ENCODE peak calls at places on chromosomes 7 and 10, in eight cellular contexts. P is adrenal gland, K is A549, F is ovary, G is HCT116, R is endothelial cell of umbilical vein, D is prostate gland, Z is esophagus squamous epithelium. Y is an unnamed sample.

GRCh38 chr10:97400665-97401454 is at the start of gene RRP12:
- DNase-seq in F (peak), G (peak), Z (peak), P (peak), K (peak), D (peak), R (peak), Y (peak)

GRCh38 chr10:93386496-93387369 is 95.4 kb downstream of the MYOF start:
- DNase-seq in D (no peak), F (no peak), P (peak), G (no peak), Z (no peak), R (no peak), K (no peak), Y (no peak)

GRCh38 chr7:87590578-87590977 is 10.1 kb downstream of the ABCB1 start:
- DNase-seq in G (no peak), Z (no peak), P (no peak), F (no peak), K (no peak), R (no peak), D (no peak), Y (no peak)

GRCh38 chr7:134454277-134454676 is 4.6 kb downstream of the AKR1B1 start:
- DNase-seq in F (no peak), P (no peak), G (no peak), D (no peak), K (no peak), R (no peak), Z (no peak), Y (no peak)

GRCh38 chr7:143041346-143041745 is 10.8 kb upstream of the OR6V1 start:
- DNase-seq in R (no peak), Z (no peak), K (no peak), D (no peak), G (no peak), P (no peak), F (no peak), Y (no peak)

GRCh38 chr7:1940402-1940786 is 270.3 kb downstream of the ELFN1 start:
- DNase-seq in F (no peak), Z (peak), R (no peak), K (no peak), P (peak), G (no peak), D (no peak), Y (no peak)

GRCh38 chr10:132363376-132363775 is 31.4 kb downstream of the LRRC27 start:
- DNase-seq in R (no peak), P (no peak), G (no peak), K (no peak), D (no peak), Z (no peak), F (no peak), Y (no peak)

GRCh38 chr10:119302591-119303253 is 95.4 kb downstream of the GRK5 start:
- DNase-seq in R (no peak), Z (no peak), P (no peak), D (no peak), K (no peak), G (no peak), F (no peak), Y (no peak)

GRCh38 chr10:130570119-130570518 is 433.9 kb downstream of the GLRX3 start:
- DNase-seq in D (no peak), P (no peak), F (no peak), R (no peak), G (no peak), Z (no peak), K (no peak), Y (no peak)

GRCh38 chr10:34290412-34291082 is 524.5 kb downstream of the PARD3 start:
- DNase-seq in P (peak), F (no peak), Z (no peak), K (no peak), D (no peak), R (peak), G (no peak), Y (no peak)

GRCh38 chr10:113199459-113199858 is 249.4 kb downstream of the TCF7L2 start:
- DNase-seq in K (no peak), G (no peak), D (no peak), Z (no peak), F (no peak), R (no peak), P (no peak), Y (no peak)

GRCh38 chr10:68301301-68301700 is 30.6 kb upstream of the HNRNPH3 start:
- DNase-seq in D (no peak), R (no peak), G (no peak), K (no peak), Z (no peak), F (no peak), P (no peak), Y (no peak)

GRCh38 chr10:24485299-24485698 is 238.4 kb downstream of the ARHGAP21 start:
- DNase-seq in D (no peak), G (no peak), Z (no peak), R (no peak), F (no peak), K (no peak), P (peak), Y (no peak)

GRCh38 chr7:13016633-13017324 is 329.3 kb downstream of the ARL4A start:
- DNase-seq in F (no peak), Z (no peak), R (no peak), P (no peak), G (peak), D (no peak), K (peak), Y (no peak)

GRCh38 chr10:69382382-69383117 is 34.2 kb downstream of the TACR2 start:
- DNase-seq in K (peak), F (no peak), D (no peak), P (no peak), Z (no peak), G (no peak), R (no peak), Y (no peak)

GRCh38 chr7:122219253-122219865 is 75.3 kb upstream of the AASS start:
- DNase-seq in P (no peak), K (peak), R (peak), G (peak), D (no peak), F (no peak), Z (no peak), Y (no peak)

GRCh38 chr10:12511651-12512050 is 162.3 kb downstream of the CAMK1D start:
- DNase-seq in F (no peak), D (no peak), R (no peak), G (no peak), Z (no peak), P (peak), K (no peak), Y (no peak)

GRCh38 chr10:12510566-12510965 is 161.2 kb downstream of the CAMK1D start:
- DNase-seq in D (no peak), F (no peak), R (no peak), Z (no peak), K (no peak), G (no peak), P (peak), Y (peak)

GRCh38 chr10:12513775-12514663 is 164.7 kb downstream of the CAMK1D start:
- DNase-seq in D (no peak), F (no peak), G (no peak), P (peak), Z (no peak), R (no peak), K (no peak), Y (no peak)

GRCh38 chr10:12512292-12513002 is 163.1 kb downstream of the CAMK1D start:
- DNase-seq in K (no peak), D (peak), F (no peak), G (no peak), R (no peak), Z (no peak), P (peak), Y (no peak)

GRCh38 chr10:12513003-12513365 is 163.6 kb downstream of the CAMK1D start:
- DNase-seq in P (peak), Z (no peak), D (no peak), K (no peak), F (no peak), G (no peak), R (no peak), Y (peak)
- H3K27ac ChIP-seq in P (no peak), Z (no peak), D (no peak), K (no peak), F (no peak), G (no peak), R (no peak), Y (no peak)

GRCh38 chr10:71774916-71775702 is 1.8 kb upstream of the VSIR start:
- DNase-seq in D (no peak), G (no peak), Z (no peak), K (no peak), P (peak), R (no peak), F (no peak), Y (no peak)

GRCh38 chr10:71772832-71773220 is 494 bp downstream of the VSIR start:
- DNase-seq in D (no peak), G (no peak), F (no peak), R (no peak), Z (no peak), K (no peak), P (no peak), Y (no peak)

GRCh38 chr10:71771204-71771603 is 2.1 kb downstream of the VSIR start:
- DNase-seq in D (no peak), P (peak), Z (no peak), G (no peak), R (no peak), F (no peak), K (no peak), Y (no peak)

GRCh38 chr10:71771821-71772617 is 1.3 kb downstream of the VSIR start:
- DNase-seq in Z (no peak), G (peak), K (peak), D (peak), F (peak), P (peak), R (peak), Y (no peak)

DNA sequence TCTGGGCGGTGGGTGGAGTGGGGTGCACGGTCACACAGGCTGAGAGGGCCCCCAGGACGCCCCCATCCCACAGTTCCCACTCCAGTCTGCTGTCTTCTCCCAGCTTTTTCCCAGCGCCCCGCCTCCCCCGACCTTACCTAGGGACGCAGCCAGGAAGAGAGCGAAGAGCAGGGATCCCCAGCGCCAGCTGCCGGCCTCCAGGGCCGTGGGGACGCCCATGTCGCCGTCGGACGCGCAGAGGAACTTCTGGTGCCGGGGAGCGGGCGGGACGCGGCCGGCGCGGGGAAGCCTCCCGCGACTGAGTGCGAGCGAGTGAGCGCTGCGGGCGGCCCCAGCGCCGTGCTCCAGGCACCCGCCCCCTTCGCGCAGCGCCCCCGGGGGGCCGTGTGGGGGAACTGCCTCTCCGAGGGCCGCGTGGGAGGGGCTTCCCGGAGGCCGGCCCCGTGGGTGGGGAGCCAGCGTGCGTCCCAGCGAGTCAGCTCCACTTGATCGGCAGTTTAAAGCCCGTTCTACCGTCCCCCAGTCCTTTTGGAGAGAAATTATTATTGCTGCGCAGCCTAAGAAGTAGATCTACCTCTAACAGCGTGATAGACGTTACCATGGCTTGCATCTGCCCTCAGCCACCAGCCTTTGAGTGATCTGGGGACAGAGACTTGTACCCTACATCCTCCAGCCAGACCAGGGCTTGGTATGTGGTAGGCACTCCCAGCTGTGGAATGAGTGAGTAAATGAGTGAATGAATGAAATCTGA is at the start of gene VSIR:
- DNase-seq in F (peak), P (peak), R (peak), Z (peak), D (peak), K (peak), G (peak), Y (no peak)
- TF ChIP-seq POLR2A in F (peak), P (peak), R (peak), Z (peak), D (peak), K (peak), G (no peak), Y (peak)

DNA sequence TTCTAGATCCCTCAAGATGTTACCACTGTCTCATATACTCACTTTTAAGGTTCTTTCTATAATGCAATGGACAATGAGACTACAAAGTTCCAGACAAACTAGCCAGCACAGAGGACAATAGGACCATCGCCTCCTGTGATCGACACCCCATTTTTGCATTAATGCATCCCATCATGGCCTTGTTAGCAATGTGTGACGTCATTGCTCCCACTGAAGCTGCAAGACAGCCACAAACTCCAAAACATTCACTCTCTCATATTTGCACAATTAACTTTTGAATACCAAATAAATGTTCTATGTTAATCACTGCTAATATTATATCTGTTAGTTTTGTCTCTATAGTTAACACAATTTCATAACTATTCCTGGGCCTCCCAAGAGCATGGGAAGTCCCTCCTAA is 88.8 kb upstream of the TMEM72 start:
- DNase-seq in D (no peak), F (no peak), Z (no peak), R (no peak), K (no peak), G (no peak), P (no peak), Y (no peak)
- H3K27ac ChIP-seq in D (no peak), F (no peak), Z (no peak), R (no peak), K (no peak), G (no peak), P (no peak), Y (no peak)

DNA sequence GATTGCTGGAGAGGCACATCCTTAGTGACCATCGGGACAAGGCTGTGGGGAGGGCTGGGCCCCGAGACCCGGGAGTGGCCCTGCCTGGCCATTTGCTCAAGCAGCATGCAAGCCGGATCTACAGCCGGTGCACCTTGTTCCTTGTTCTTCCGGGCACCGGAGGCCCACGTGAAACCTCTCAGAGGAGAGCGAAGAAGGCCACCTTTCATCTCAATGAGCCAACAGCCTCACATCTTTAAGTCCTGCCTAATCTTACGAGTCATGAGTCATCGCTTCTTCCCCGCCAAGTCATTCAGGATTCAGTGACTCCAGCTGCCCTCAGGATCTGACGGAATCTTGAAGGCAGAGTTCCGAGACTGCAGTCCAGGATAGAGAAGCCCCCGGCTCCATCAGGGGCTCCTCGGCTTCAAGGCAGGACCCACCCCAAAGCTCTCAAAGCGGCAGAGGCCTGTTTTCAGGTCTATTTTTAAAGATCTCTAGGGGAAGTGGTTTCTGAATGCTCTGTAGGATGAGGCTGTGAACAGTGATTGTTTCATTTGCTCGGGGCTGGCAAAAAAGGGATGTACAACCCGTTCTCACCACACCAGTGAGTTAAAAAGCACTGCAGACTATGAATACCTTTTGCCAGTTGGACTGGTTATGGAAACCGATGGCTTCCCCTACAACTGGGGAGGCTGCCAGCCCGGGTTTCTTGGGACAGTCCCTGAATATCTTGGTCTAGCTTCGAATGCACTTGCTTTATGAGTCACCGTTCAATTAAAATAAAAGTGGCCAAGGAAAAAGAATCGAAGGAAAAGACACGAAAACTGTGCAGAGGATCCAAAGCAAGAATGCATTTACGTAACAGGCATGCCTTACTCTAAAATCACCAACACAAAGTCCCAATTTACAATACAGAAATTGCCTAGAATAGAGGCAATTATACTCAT is 57.2 kb upstream of the ECHDC3 start:
- DNase-seq in D (peak), Z (peak), R (peak), F (peak), G (peak), K (peak), P (peak), Y (no peak)
- TF ChIP-seq POLR2A in D (no peak), Z (no peak), R (no peak), F (no peak), G (no peak), K (no peak), P (no peak), Y (no peak)

GRCh38 chr10:44479306-44479705 is 94.4 kb upstream of the CXCL12 start:
- DNase-seq in K (no peak), R (no peak), D (no peak), G (no peak), P (no peak), F (no peak), Z (no peak), Y (no peak)
- H3K27ac ChIP-seq in K (no peak), R (no peak), D (no peak), G (no peak), P (no peak), F (no peak), Z (no peak), Y (no peak)